ENCODE peak calls at places on chromosomes 12 and 14, in eight cellular contexts. P is psoas muscle, O is neural progenitor cell, V is tibial nerve, B is fibroblast of pulmonary artery, R is colonic mucosa, T is lower lobe of right lung, Q is body of pancreas. J is an unnamed sample.

GRCh38 chr12:88643685-88644084 is 63.4 kb upstream of the KITLG start:
- DNase-seq in V (no peak), R (no peak), T (no peak), B (no peak), Q (no peak), P (no peak), O (no peak), J (no peak)

GRCh38 chr12:78703820-78704525 is 160.6 kb upstream of the SYT1 start:
- DNase-seq in Q (no peak), V (no peak), O (no peak), T (no peak), R (no peak), B (peak; percentile 80), P (no peak), J (peak; percentile 85)

GRCh38 chr12:52243264-52243773 is 10.3 kb downstream of the KRT7 start:
- DNase-seq in Q (peak; percentile 57), P (no peak), T (no peak), B (no peak), O (no peak), V (no peak), R (no peak), J (no peak)

GRCh38 chr12:49959570-49960473 is 1.9 kb upstream of the AQP5 start:
- DNase-seq in P (no peak), R (no peak), V (no peak), O (peak; percentile 90), T (peak; percentile 84), B (peak; percentile 83), Q (peak; percentile 68), J (no peak)

GRCh38 chr14:94560782-94561655 is at the start of gene SERPINA4:
- DNase-seq in V (no peak), T (no peak), Q (peak; percentile 71), R (no peak), B (no peak), O (no peak), P (no peak), J (no peak)

GRCh38 chr14:21825147-21825743 is 151.6 kb upstream of the OR4E1 start:
- DNase-seq in V (no peak), R (no peak), B (peak; percentile 22), O (peak; percentile 74), P (no peak), Q (no peak), T (no peak), J (peak; percentile 82)

GRCh38 chr14:90393966-90394365 is 2.9 kb upstream of the CALM1 start:
- DNase-seq in R (no peak), B (no peak), Q (no peak), O (no peak), V (no peak), T (no peak), P (no peak), J (no peak)

GRCh38 chr14:36884049-36884448 is 222.4 kb downstream of the PAX9 start:
- DNase-seq in O (no peak), V (no peak), R (no peak), B (no peak), T (no peak), Q (no peak), P (no peak), J (no peak)

GRCh38 chr12:85920324-85920947 is 46.3 kb downstream of the NTS start:
- DNase-seq in P (no peak), B (peak; percentile 46), Q (no peak), R (no peak), T (no peak), V (no peak), O (peak; percentile 12), J (peak; percentile 69)

GRCh38 chr14:63982629-63983028 is 129.8 kb downstream of the SYNE2 start:
- DNase-seq in P (no peak), Q (no peak), T (no peak), V (no peak), B (no peak), R (no peak), O (no peak), J (no peak)

GRCh38 chr12:88519802-88520435 is 60.4 kb downstream of the KITLG start:
- DNase-seq in Q (no peak), V (no peak), R (no peak), P (no peak), B (peak; percentile 55), T (no peak), O (no peak), J (no peak)

GRCh38 chr12:113208041-113208934 is 13.0 kb upstream of the TPCN1 start:
- DNase-seq in R (peak; percentile 54), P (no peak), O (no peak), B (peak; percentile 38), V (peak; percentile 47), T (no peak), Q (no peak), J (no peak)

GRCh38 chr14:50397461-50398196 is 948 bp upstream of the CDKL1 start:
- DNase-seq in V (peak; percentile 13), Q (peak; percentile 56), O (peak; percentile 2), P (peak; percentile 31), B (peak; percentile 21), R (peak; percentile 54), T (no peak), J (peak; percentile 35)

GRCh38 chr14:35932659-35933159 is 106.6 kb downstream of the BRMS1L start:
- DNase-seq in Q (no peak), V (no peak), O (no peak), P (no peak), B (no peak), R (no peak), T (no peak), J (no peak)

GRCh38 chr12:97456792-97457191 is 5.8 kb upstream of the RMST start:
- DNase-seq in P (no peak), B (no peak), R (no peak), Q (no peak), V (no peak), O (peak; percentile 21), T (no peak), J (no peak)

GRCh38 chr12:62802981-62803380 is 132.0 kb downstream of the PPM1H start:
- DNase-seq in P (no peak), V (no peak), O (no peak), Q (no peak), R (no peak), T (no peak), B (no peak), J (no peak)

GRCh38 chr12:12696562-12697383 is 790 bp upstream of the GPR19 start:
- DNase-seq in Q (peak; percentile 95), T (peak; percentile 95), V (peak; percentile 92), B (peak; percentile 90), P (peak; percentile 89), O (peak; percentile 96), R (peak; percentile 95), J (peak; percentile 90)

GRCh38 chr14:98904677-98905076 is 367.3 kb downstream of the BCL11B start:
- DNase-seq in R (no peak), T (no peak), B (no peak), P (no peak), O (no peak), Q (no peak), V (no peak), J (no peak)

GRCh38 chr12:19757317-19757877 is 318.1 kb downstream of the AEBP2 start:
- DNase-seq in Q (no peak), R (no peak), T (no peak), O (peak; percentile 51), V (no peak), B (peak; percentile 73), P (no peak), J (peak; percentile 54)

GRCh38 chr14:101715209-101716076 is 46.1 kb upstream of the PPP2R5C start:
- DNase-seq in B (no peak), O (no peak), Q (no peak), V (no peak), T (no peak), P (no peak), R (peak; percentile 14), J (no peak)

GRCh38 chr12:51714666-51715065 is 123.6 kb downstream of the SCN8A start:
- DNase-seq in R (no peak), B (no peak), Q (no peak), V (no peak), P (no peak), O (no peak), T (no peak), J (no peak)

GRCh38 chr14:58749066-58749669 is 111.4 kb downstream of the DACT1 start:
- DNase-seq in Q (peak; percentile 27), B (peak; percentile 87), R (peak; percentile 64), T (peak; percentile 52), P (no peak), O (no peak), V (peak; percentile 23), J (peak; percentile 33)

DNA sequence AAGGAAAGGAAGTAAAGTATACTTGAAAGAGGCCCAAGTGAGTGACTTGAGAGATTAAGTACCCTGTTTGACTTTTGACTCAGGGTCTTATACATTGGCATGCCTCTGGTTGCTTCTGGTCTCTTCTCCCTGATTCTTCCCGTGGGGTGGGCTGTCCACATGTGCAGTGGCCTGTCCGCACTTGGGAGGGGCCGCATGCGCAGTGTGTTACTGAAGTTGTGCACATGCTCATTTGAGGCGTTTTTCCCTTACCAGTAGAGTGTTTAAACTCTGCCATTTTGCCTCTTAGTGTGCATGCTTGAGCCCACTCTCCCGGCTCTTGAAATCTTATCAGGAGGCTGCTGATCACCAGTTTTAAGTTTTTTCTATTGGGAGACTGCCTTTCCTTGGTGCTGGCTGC is 32.1 kb upstream of the HECTD1 start:
- DNase-seq in B (no peak), O (no peak), V (no peak), Q (no peak), R (peak; percentile 4), T (peak; percentile 76), P (no peak), J (no peak)
- H3K4me3 ChIP-seq in B (no peak overlapping the region), O (no peak overlapping the region), V (no peak overlapping the region), Q (no peak overlapping the region), R (no peak overlapping the region), T (peak overlapping the region; percentile 34), P (no peak overlapping the region), J (no peak overlapping the region)

DNA sequence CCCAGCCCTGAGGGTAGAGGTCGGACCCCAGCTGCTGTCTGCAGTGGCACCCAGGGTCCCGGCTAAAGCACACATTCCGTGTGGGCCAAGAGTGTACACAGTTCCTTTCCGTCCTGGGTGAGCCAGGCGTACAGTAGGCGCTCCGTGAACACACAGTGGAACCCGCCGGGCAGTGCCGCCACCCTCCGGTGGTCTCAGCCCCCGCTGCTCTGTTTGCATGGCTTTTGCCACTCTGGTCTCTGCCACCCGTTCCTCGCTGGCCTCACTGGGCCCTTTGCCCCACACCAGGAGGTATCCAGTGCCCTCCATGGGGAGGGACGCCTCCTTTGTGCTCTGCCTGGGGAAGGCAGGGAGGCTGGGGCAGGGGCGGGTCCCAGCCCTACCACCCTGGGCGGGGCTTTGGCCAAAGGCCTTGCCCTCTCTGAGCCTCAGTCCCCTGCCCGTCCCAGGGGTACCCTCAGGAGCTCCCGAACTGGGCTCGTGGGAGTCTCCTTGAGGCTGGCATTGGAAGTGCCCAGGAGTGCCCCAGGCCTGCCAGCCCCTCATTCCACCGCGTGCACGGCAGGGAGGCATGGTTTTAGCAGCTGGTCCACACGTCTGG is 13.0 kb downstream of the TRMT61A start:
- DNase-seq in O (peak; percentile 65), Q (no peak), T (peak; percentile 53), V (no peak), R (no peak), B (no peak), P (peak; percentile 22), J (no peak)
- TF ChIP-seq CTCF in O (peak; percentile 6), Q (no peak), T (peak; percentile 6), V (no peak), R (no peak), B (no peak), P (no peak), J (no peak)

GRCh38 chr12:14384783-14385638 is 19.5 kb downstream of the ATF7IP start:
- DNase-seq in Q (peak; percentile 59), O (peak; percentile 90), T (no peak), V (peak; percentile 78), B (peak; percentile 97), P (no peak), R (peak; percentile 76), J (peak; percentile 93)
- H3K4me3 ChIP-seq in Q (no peak overlapping the region), O (peak overlapping the region; percentile 35), T (peak overlapping the region; percentile 25), V (no peak overlapping the region), B (peak overlapping the region; percentile 48), P (peak overlapping the region; percentile 52), R (peak overlapping the region; percentile 0), J (peak overlapping the region; percentile 18)

GRCh38 chr12:120317258-120318105 is 10.1 kb downstream of the PLA2G1B start:
- DNase-seq in V (peak; percentile 99), P (peak; percentile 99), R (peak; percentile 100), O (peak; percentile 100), T (peak; percentile 99), Q (peak; percentile 100), B (peak; percentile 99), J (peak; percentile 100)
- TF ChIP-seq CTCF in V (peak; percentile 52), P (peak; percentile 53), R (peak; percentile 40), O (peak; percentile 61), T (peak; percentile 58), Q (peak; percentile 31), B (peak; percentile 56), J (peak; percentile 77)

J was measured in A673.